ENCODE peak calls at places on chromosomes 7 and 10, in six cellular contexts. C, X, Z, Y, D and W are unnamed samples.

GRCh38 chr7:152574892-152575511 is 100.9 kb downstream of the XRCC2 start:
- DNase-seq in Y (no peak), X (no peak), D (no peak), C (no peak), Z (no peak), W (no peak)

GRCh38 chr7:50778189-50778588 is 4.5 kb downstream of the GRB10 start:
- DNase-seq in C (no peak), Y (no peak), Z (no peak), X (no peak), D (no peak), W (no peak)

GRCh38 chr7:97019710-97020109 is 4.9 kb downstream of the DLX5 start:
- DNase-seq in Y (no peak), Z (no peak), D (no peak), X (no peak), C (no peak), W (no peak)

GRCh38 chr10:110056822-110057221 is 49.0 kb downstream of the ADD3 start:
- DNase-seq in Y (no peak), X (no peak), D (no peak), C (no peak), Z (no peak), W (no peak)

GRCh38 chr10:130959752-130960195 is 351.7 kb downstream of the TCERG1L start:
- DNase-seq in Y (no peak), C (no peak), X (no peak), Z (no peak), D (no peak), W (no peak)

GRCh38 chr10:132445516-132446194 is 48.7 kb downstream of the PWWP2B start:
- DNase-seq in D (no peak), Z (no peak), C (no peak), X (no peak), Y (no peak), W (no peak)

GRCh38 chr10:91077549-91078017 is 142.9 kb upstream of the PCGF5 start:
- DNase-seq in D (peak), Y (peak), C (no peak), Z (no peak), X (peak), W (peak)

GRCh38 chr7:98470131-98470985 is 69.5 kb upstream of the BAIAP2L1 start:
- DNase-seq in Z (peak), X (peak), Y (no peak), D (no peak), C (no peak), W (no peak)

GRCh38 chr10:100370561-100370975 is 23.5 kb downstream of the SCD start:
- DNase-seq in C (peak), Y (no peak), X (no peak), Z (peak), D (no peak), W (no peak)

GRCh38 chr7:148704189-148704588 is 5.5 kb downstream of the CUL1 start:
- DNase-seq in C (no peak), Y (no peak), X (no peak), D (no peak), Z (no peak), W (no peak)

GRCh38 chr10:119849944-119850343 is 22.7 kb downstream of the MCMBP start:
- DNase-seq in Y (no peak), Z (no peak), C (no peak), D (no peak), X (no peak), W (no peak)

GRCh38 chr7:4845740-4846142 is 16.1 kb downstream of the PAPOLB start:
- DNase-seq in C (no peak), Z (no peak), X (peak), D (peak), Y (no peak), W (peak)

GRCh38 chr10:74056081-74056818 is 58.3 kb downstream of the VCL start:
- DNase-seq in Y (no peak), Z (peak), C (no peak), D (no peak), X (no peak), W (no peak)

GRCh38 chr7:26060713-26061339 is 91.2 kb upstream of the NFE2L3 start:
- DNase-seq in X (no peak), D (no peak), C (no peak), Z (no peak), Y (no peak), W (no peak)